ENCODE peak calls at places on chromosomes 7 and 10, in five cellular contexts. One of them, this sample, is unnamed. For H3K27me3, the result is how much of the 10 kb centered on the place peaks cover.

GRCh38 chr10:17289763-17290162 is 61.7 kb downstream of the VIM start:
- DNase-seq in tibial nerve: no peak
- DNase-seq in left lung: no peak
- DNase-seq in BE2C: no peak
- DNase-seq in SK-N-SH: no peak
- DNase-seq in this sample: no peak

GRCh38 chr10:88045116-88045515 is 181.7 kb downstream of the PTEN start:
- DNase-seq in tibial nerve: no peak
- DNase-seq in left lung: no peak
- DNase-seq in BE2C: no peak
- DNase-seq in SK-N-SH: no peak
- DNase-seq in this sample: no peak

GRCh38 chr7:116598846-116599245 is 73.2 kb upstream of the MET start:
- DNase-seq in tibial nerve: no peak
- DNase-seq in left lung: no peak
- DNase-seq in BE2C: no peak
- DNase-seq in SK-N-SH: no peak
- DNase-seq in this sample: no peak

GRCh38 chr7:144835166-144835611 is 664 bp downstream of the TPK1 start:
- DNase-seq in tibial nerve: no peak
- DNase-seq in left lung: peak
- DNase-seq in BE2C: peak
- DNase-seq in SK-N-SH: peak
- DNase-seq in this sample: no peak

GRCh38 chr7:66617295-66617694 is 11.4 kb upstream of the KCTD7 start:
- DNase-seq in tibial nerve: no peak
- DNase-seq in left lung: no peak
- DNase-seq in BE2C: no peak
- DNase-seq in SK-N-SH: no peak
- DNase-seq in this sample: no peak

GRCh38 chr10:131874991-131875451 is 25.8 kb upstream of the PPP2R2D start:
- DNase-seq in tibial nerve: peak
- DNase-seq in left lung: peak
- DNase-seq in BE2C: peak
- DNase-seq in SK-N-SH: peak
- DNase-seq in this sample: no peak

GRCh38 chr7:119105381-119105780 is 880.9 kb downstream of the ANKRD7 start:
- DNase-seq in tibial nerve: no peak
- DNase-seq in left lung: no peak
- DNase-seq in BE2C: no peak
- DNase-seq in SK-N-SH: no peak
- DNase-seq in this sample: no peak

GRCh38 chr7:91527460-91527859 is 263.2 kb downstream of the FZD1 start:
- DNase-seq in tibial nerve: no peak
- DNase-seq in left lung: no peak
- DNase-seq in BE2C: peak
- DNase-seq in SK-N-SH: no peak
- DNase-seq in this sample: no peak

GRCh38 chr10:97914837-97915211 is 65.2 kb downstream of the GOLGA7B start:
- DNase-seq in tibial nerve: peak
- DNase-seq in left lung: peak
- DNase-seq in BE2C: peak
- DNase-seq in SK-N-SH: peak
- DNase-seq in this sample: no peak

GRCh38 chr10:33032354-33033254 is 74.6 kb upstream of the ITGB1 start:
- DNase-seq in tibial nerve: no peak
- DNase-seq in left lung: no peak
- DNase-seq in BE2C: no peak
- DNase-seq in SK-N-SH: no peak
- DNase-seq in this sample: no peak

GRCh38 chr7:138625084-138625848 is 75.9 kb downstream of the SVOPL start:
- DNase-seq in tibial nerve: no peak
- DNase-seq in left lung: no peak
- DNase-seq in BE2C: no peak
- DNase-seq in SK-N-SH: no peak
- DNase-seq in this sample: no peak

GRCh38 chr10:121088524-121088923 is 237.4 kb downstream of the WDR11 start:
- DNase-seq in tibial nerve: no peak
- DNase-seq in left lung: no peak
- DNase-seq in BE2C: peak
- DNase-seq in SK-N-SH: peak
- DNase-seq in this sample: no peak

GRCh38 chr10:28508304-28508925 is 24.5 kb upstream of the WAC start:
- DNase-seq in tibial nerve: no peak
- DNase-seq in left lung: no peak
- DNase-seq in BE2C: no peak
- DNase-seq in SK-N-SH: no peak
- DNase-seq in this sample: no peak

GRCh38 chr10:28497313-28498126 is 35.4 kb upstream of the WAC start:
- DNase-seq in tibial nerve: no peak
- DNase-seq in left lung: no peak
- DNase-seq in BE2C: no peak
- DNase-seq in SK-N-SH: no peak
- DNase-seq in this sample: no peak

GRCh38 chr10:28505359-28505959 is 27.5 kb upstream of the WAC start:
- DNase-seq in tibial nerve: no peak
- DNase-seq in left lung: no peak
- DNase-seq in BE2C: peak
- DNase-seq in SK-N-SH: peak
- DNase-seq in this sample: no peak

GRCh38 chr10:28503114-28503513 is 29.8 kb upstream of the WAC start:
- DNase-seq in tibial nerve: no peak
- DNase-seq in left lung: no peak
- DNase-seq in BE2C: peak
- DNase-seq in SK-N-SH: peak
- DNase-seq in this sample: no peak
- TF ChIP-seq CTCF in tibial nerve: no peak
- TF ChIP-seq CTCF in left lung: no peak
- TF ChIP-seq CTCF in BE2C: peak
- TF ChIP-seq CTCF in SK-N-SH: no peak
- TF ChIP-seq CTCF in this sample: no peak

GRCh38 chr10:119314061-119314460 is 106.7 kb downstream of the GRK5 start:
- DNase-seq in tibial nerve: no peak
- DNase-seq in left lung: no peak
- DNase-seq in BE2C: no peak
- DNase-seq in SK-N-SH: no peak
- DNase-seq in this sample: no peak
- H3K27me3 ChIP-seq in tibial nerve: under half
- H3K27me3 ChIP-seq in left lung: under half
- H3K27me3 ChIP-seq in BE2C: under half
- H3K27me3 ChIP-seq in SK-N-SH: under half
- H3K27me3 ChIP-seq in this sample: under half

GRCh38 chr10:89182894-89183293 is 24.2 kb downstream of the CH25H start:
- DNase-seq in tibial nerve: no peak
- DNase-seq in left lung: no peak
- DNase-seq in BE2C: no peak
- DNase-seq in SK-N-SH: no peak
- DNase-seq in this sample: no peak

GRCh38 chr10:89189211-89189734 is 17.8 kb downstream of the CH25H start:
- DNase-seq in tibial nerve: no peak
- DNase-seq in left lung: no peak
- DNase-seq in BE2C: no peak
- DNase-seq in SK-N-SH: no peak
- DNase-seq in this sample: no peak

GRCh38 chr10:89185658-89186057 is 21.5 kb downstream of the CH25H start:
- DNase-seq in tibial nerve: no peak
- DNase-seq in left lung: no peak
- DNase-seq in BE2C: no peak
- DNase-seq in SK-N-SH: no peak
- DNase-seq in this sample: no peak

GRCh38 chr10:89183571-89183970 is 23.5 kb downstream of the CH25H start:
- DNase-seq in tibial nerve: no peak
- DNase-seq in left lung: no peak
- DNase-seq in BE2C: no peak
- DNase-seq in SK-N-SH: no peak
- DNase-seq in this sample: no peak

DNA sequence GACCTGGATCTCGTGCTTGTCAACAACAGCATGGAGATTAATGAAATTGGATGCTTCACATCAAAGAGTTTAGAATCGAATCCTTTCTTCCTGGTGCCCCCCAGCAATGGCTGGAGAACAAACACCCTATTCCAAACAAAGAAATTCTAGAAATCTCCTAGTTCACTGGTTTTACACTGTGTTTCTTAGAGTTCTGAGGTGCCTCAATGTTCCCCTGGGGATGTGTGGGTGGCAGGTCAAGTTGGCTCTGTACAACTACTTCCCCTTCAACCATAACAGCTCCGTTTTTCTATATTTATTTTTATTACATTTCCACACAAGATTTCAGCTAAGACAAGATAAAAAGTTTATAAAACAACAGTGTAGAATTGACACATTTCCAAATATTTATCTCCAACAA is 22.5 kb downstream of the CH25H start:
- DNase-seq in tibial nerve: no peak
- DNase-seq in left lung: no peak
- DNase-seq in BE2C: no peak
- DNase-seq in SK-N-SH: no peak
- DNase-seq in this sample: no peak
- TF ChIP-seq CTCF in tibial nerve: no peak
- TF ChIP-seq CTCF in left lung: no peak
- TF ChIP-seq CTCF in BE2C: no peak
- TF ChIP-seq CTCF in SK-N-SH: no peak
- TF ChIP-seq CTCF in this sample: no peak

GRCh38 chr7:2521952-2522591 is 2.5 kb downstream of the LFNG start:
- DNase-seq in tibial nerve: no peak
- DNase-seq in left lung: peak
- DNase-seq in BE2C: no peak
- DNase-seq in SK-N-SH: no peak
- DNase-seq in this sample: no peak
- H3K27me3 ChIP-seq in tibial nerve: under half
- H3K27me3 ChIP-seq in left lung: under half
- H3K27me3 ChIP-seq in BE2C: under half
- H3K27me3 ChIP-seq in SK-N-SH: under half
- H3K27me3 ChIP-seq in this sample: under half

GRCh38 chr10:81843042-81843441 is 32.0 kb upstream of the NRG3 start:
- DNase-seq in tibial nerve: no peak
- DNase-seq in left lung: no peak
- DNase-seq in BE2C: no peak
- DNase-seq in SK-N-SH: no peak
- DNase-seq in this sample: no peak
- TF ChIP-seq CTCF in tibial nerve: no peak
- TF ChIP-seq CTCF in left lung: no peak
- TF ChIP-seq CTCF in BE2C: peak
- TF ChIP-seq CTCF in SK-N-SH: no peak
- TF ChIP-seq CTCF in this sample: no peak